ENCODE peak calls at places on chromosomes 2 and 18, in six cellular contexts. One of them, this sample, is unnamed.

GRCh38 chr18:55199291-55199963 is 240.2 kb upstream of the CCDC68 start:
- DNase-seq in chondrocyte: no peak
- DNase-seq in kidney epithelial cell: no peak
- DNase-seq in progenitor cell of endocrine pancreas: no peak
- DNase-seq in Peyer's patch: no peak
- DNase-seq in H9: no peak
- DNase-seq in this sample: no peak

GRCh38 chr2:28821295-28821958 is 10.8 kb downstream of the SPDYA start:
- DNase-seq in chondrocyte: no peak
- DNase-seq in kidney epithelial cell: peak
- DNase-seq in Peyer's patch: peak
- DNase-seq in progenitor cell of endocrine pancreas: peak
- DNase-seq in H9: peak
- DNase-seq in this sample: peak

GRCh38 chr18:42030586-42031182 is 75.7 kb downstream of the PIK3C3 start:
- DNase-seq in H9: peak
- DNase-seq in progenitor cell of endocrine pancreas: no peak
- DNase-seq in kidney epithelial cell: no peak
- DNase-seq in Peyer's patch: no peak
- DNase-seq in chondrocyte: no peak
- DNase-seq in this sample: no peak

GRCh38 chr2:37869756-37870155 is 55.3 kb upstream of the RMDN2 start:
- DNase-seq in H9: no peak
- DNase-seq in kidney epithelial cell: peak
- DNase-seq in chondrocyte: no peak
- DNase-seq in Peyer's patch: no peak
- DNase-seq in progenitor cell of endocrine pancreas: no peak
- DNase-seq in this sample: no peak

GRCh38 chr2:69437751-69438154 is 518 bp upstream of the NFU1 start:
- DNase-seq in H9: no peak
- DNase-seq in kidney epithelial cell: no peak
- DNase-seq in Peyer's patch: peak
- DNase-seq in chondrocyte: no peak
- DNase-seq in progenitor cell of endocrine pancreas: no peak
- DNase-seq in this sample: no peak

GRCh38 chr2:63463142-63463541 is 125.1 kb downstream of the WDPCP start:
- DNase-seq in Peyer's patch: no peak
- DNase-seq in H9: no peak
- DNase-seq in progenitor cell of endocrine pancreas: no peak
- DNase-seq in chondrocyte: no peak
- DNase-seq in kidney epithelial cell: no peak
- DNase-seq in this sample: no peak

GRCh38 chr18:41265047-41265446 is 690.0 kb upstream of the PIK3C3 start:
- DNase-seq in kidney epithelial cell: no peak
- DNase-seq in H9: no peak
- DNase-seq in chondrocyte: no peak
- DNase-seq in Peyer's patch: no peak
- DNase-seq in progenitor cell of endocrine pancreas: no peak
- DNase-seq in this sample: no peak

GRCh38 chr2:163794635-163795034 is 58.8 kb upstream of the FIGN start:
- DNase-seq in chondrocyte: no peak
- DNase-seq in progenitor cell of endocrine pancreas: no peak
- DNase-seq in Peyer's patch: no peak
- DNase-seq in H9: no peak
- DNase-seq in kidney epithelial cell: no peak
- DNase-seq in this sample: no peak

GRCh38 chr18:13895505-13896033 is 19.8 kb downstream of the MC2R start:
- DNase-seq in kidney epithelial cell: no peak
- DNase-seq in Peyer's patch: no peak
- DNase-seq in progenitor cell of endocrine pancreas: no peak
- DNase-seq in H9: no peak
- DNase-seq in chondrocyte: no peak
- DNase-seq in this sample: no peak

GRCh38 chr2:117128471-117128870 is 686.0 kb upstream of the DDX18 start:
- DNase-seq in H9: no peak
- DNase-seq in kidney epithelial cell: peak
- DNase-seq in chondrocyte: no peak
- DNase-seq in Peyer's patch: no peak
- DNase-seq in progenitor cell of endocrine pancreas: no peak
- DNase-seq in this sample: no peak

GRCh38 chr2:231167745-231168459 is 30.5 kb upstream of the ARMC9 start:
- DNase-seq in Peyer's patch: no peak
- DNase-seq in chondrocyte: no peak
- DNase-seq in H9: no peak
- DNase-seq in progenitor cell of endocrine pancreas: no peak
- DNase-seq in kidney epithelial cell: no peak
- DNase-seq in this sample: no peak

GRCh38 chr2:129092871-129093385 is 774.3 kb upstream of the HS6ST1 start:
- DNase-seq in progenitor cell of endocrine pancreas: no peak
- DNase-seq in Peyer's patch: no peak
- DNase-seq in chondrocyte: no peak
- DNase-seq in H9: no peak
- DNase-seq in kidney epithelial cell: no peak
- DNase-seq in this sample: no peak

GRCh38 chr2:74250189-74250631 is 51.8 kb downstream of the MTHFD2 start:
- DNase-seq in progenitor cell of endocrine pancreas: peak
- DNase-seq in Peyer's patch: peak
- DNase-seq in chondrocyte: no peak
- DNase-seq in kidney epithelial cell: no peak
- DNase-seq in H9: peak
- DNase-seq in this sample: peak

GRCh38 chr2:20378891-20379519 is 28.4 kb upstream of the PUM2 start:
- DNase-seq in Peyer's patch: peak
- DNase-seq in kidney epithelial cell: peak
- DNase-seq in chondrocyte: no peak
- DNase-seq in progenitor cell of endocrine pancreas: peak
- DNase-seq in H9: peak
- DNase-seq in this sample: no peak

GRCh38 chr2:66682476-66682875 is 247.6 kb downstream of the MEIS1 start:
- DNase-seq in kidney epithelial cell: no peak
- DNase-seq in chondrocyte: no peak
- DNase-seq in progenitor cell of endocrine pancreas: no peak
- DNase-seq in H9: no peak
- DNase-seq in Peyer's patch: no peak
- DNase-seq in this sample: no peak

GRCh38 chr2:161283926-161284325 is 24.3 kb upstream of the PSMD14 start:
- DNase-seq in Peyer's patch: no peak
- DNase-seq in kidney epithelial cell: no peak
- DNase-seq in chondrocyte: no peak
- DNase-seq in progenitor cell of endocrine pancreas: no peak
- DNase-seq in H9: no peak
- DNase-seq in this sample: no peak

GRCh38 chr18:58148954-58149471 is 105.0 kb downstream of the NEDD4L start:
- DNase-seq in H9: no peak
- DNase-seq in chondrocyte: no peak
- DNase-seq in kidney epithelial cell: no peak
- DNase-seq in Peyer's patch: peak
- DNase-seq in progenitor cell of endocrine pancreas: no peak
- DNase-seq in this sample: no peak

GRCh38 chr2:1894578-1894977 is 150.3 kb upstream of the PXDN start:
- DNase-seq in progenitor cell of endocrine pancreas: no peak
- DNase-seq in Peyer's patch: no peak
- DNase-seq in H9: no peak
- DNase-seq in chondrocyte: no peak
- DNase-seq in kidney epithelial cell: no peak
- DNase-seq in this sample: no peak

GRCh38 chr18:74153377-74153776 is 5.1 kb downstream of the TIMM21 start:
- DNase-seq in Peyer's patch: no peak
- DNase-seq in H9: no peak
- DNase-seq in chondrocyte: no peak
- DNase-seq in kidney epithelial cell: no peak
- DNase-seq in progenitor cell of endocrine pancreas: no peak
- DNase-seq in this sample: no peak

GRCh38 chr2:170928824-170929685 is at the start of gene GORASP2:
- DNase-seq in H9: peak
- DNase-seq in progenitor cell of endocrine pancreas: peak
- DNase-seq in chondrocyte: peak
- DNase-seq in Peyer's patch: peak
- DNase-seq in kidney epithelial cell: peak
- DNase-seq in this sample: peak

GRCh38 chr2:30612371-30612770 is 165.3 kb downstream of the LCLAT1 start:
- DNase-seq in chondrocyte: no peak
- DNase-seq in progenitor cell of endocrine pancreas: no peak
- DNase-seq in H9: no peak
- DNase-seq in kidney epithelial cell: no peak
- DNase-seq in Peyer's patch: no peak
- DNase-seq in this sample: no peak

GRCh38 chr2:226031078-226031937 is 631.8 kb downstream of the NYAP2 start:
- DNase-seq in progenitor cell of endocrine pancreas: peak
- DNase-seq in kidney epithelial cell: peak
- DNase-seq in chondrocyte: no peak
- DNase-seq in Peyer's patch: peak
- DNase-seq in H9: peak
- DNase-seq in this sample: no peak

GRCh38 chr2:37454851-37455762 is 110.7 kb downstream of the QPCT start:
- DNase-seq in kidney epithelial cell: no peak
- DNase-seq in progenitor cell of endocrine pancreas: no peak
- DNase-seq in Peyer's patch: no peak
- DNase-seq in chondrocyte: no peak
- DNase-seq in H9: no peak
- DNase-seq in this sample: no peak

GRCh38 chr18:39841133-39842041 is 2113.6 kb upstream of the PIK3C3 start:
- DNase-seq in progenitor cell of endocrine pancreas: peak
- DNase-seq in Peyer's patch: peak
- DNase-seq in kidney epithelial cell: peak
- DNase-seq in H9: peak
- DNase-seq in chondrocyte: peak
- DNase-seq in this sample: no peak

GRCh38 chr2:203706403-203706802 is at the start of gene CD28:
- DNase-seq in chondrocyte: no peak
- DNase-seq in H9: no peak
- DNase-seq in Peyer's patch: peak
- DNase-seq in progenitor cell of endocrine pancreas: no peak
- DNase-seq in kidney epithelial cell: no peak
- DNase-seq in this sample: peak

DNA sequence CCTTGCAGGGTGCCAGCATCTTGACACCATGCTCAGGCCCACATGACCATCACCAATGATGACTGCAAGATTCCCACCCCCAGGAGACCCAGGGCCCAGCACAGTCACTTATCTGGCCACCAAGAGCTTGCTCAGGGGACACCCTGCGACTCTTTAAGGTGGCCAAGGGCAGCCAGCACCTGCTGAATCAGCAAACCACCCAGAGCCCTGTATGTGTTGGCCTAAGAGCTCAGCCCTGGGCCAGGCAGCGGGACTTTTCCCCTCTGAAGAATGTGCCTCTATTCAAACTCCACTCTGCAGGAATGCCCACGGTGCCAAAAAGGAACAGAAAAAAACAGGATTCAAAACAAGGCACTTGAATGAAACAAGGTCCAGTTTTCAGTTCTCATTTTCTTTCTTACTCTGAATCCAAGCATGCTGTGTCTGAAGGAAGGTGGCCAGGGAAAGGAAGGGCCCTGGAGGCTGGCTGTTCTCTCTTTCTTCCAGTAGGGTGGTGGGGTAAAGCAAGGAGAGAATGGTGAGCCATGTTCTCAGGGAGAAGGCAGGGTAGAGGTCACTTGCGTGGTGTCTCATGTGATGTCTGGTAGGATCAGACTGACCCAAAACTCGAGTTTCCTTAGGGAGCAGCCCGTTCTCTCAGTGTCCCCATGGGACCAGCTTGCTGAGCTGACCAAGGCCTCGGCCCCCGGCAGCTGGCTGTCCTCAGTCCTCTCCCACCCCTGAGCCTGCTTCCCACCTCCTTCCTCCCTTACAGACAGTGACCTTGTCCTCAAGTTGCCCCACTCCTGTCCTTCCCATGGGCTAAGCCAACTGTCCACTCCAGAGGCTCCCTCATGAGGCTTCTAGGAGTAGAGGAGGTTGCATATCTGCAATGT is 150.0 kb downstream of the RNF152 start:
- DNase-seq in progenitor cell of endocrine pancreas: no peak
- DNase-seq in H9: no peak
- DNase-seq in chondrocyte: no peak
- DNase-seq in Peyer's patch: no peak
- DNase-seq in kidney epithelial cell: no peak
- DNase-seq in this sample: no peak
- TF ChIP-seq CTCF in progenitor cell of endocrine pancreas: no peak
- TF ChIP-seq CTCF in H9: no peak
- TF ChIP-seq CTCF in chondrocyte: peak
- TF ChIP-seq CTCF in Peyer's patch: no peak
- TF ChIP-seq CTCF in kidney epithelial cell: no peak
- TF ChIP-seq CTCF in this sample: no peak

DNA sequence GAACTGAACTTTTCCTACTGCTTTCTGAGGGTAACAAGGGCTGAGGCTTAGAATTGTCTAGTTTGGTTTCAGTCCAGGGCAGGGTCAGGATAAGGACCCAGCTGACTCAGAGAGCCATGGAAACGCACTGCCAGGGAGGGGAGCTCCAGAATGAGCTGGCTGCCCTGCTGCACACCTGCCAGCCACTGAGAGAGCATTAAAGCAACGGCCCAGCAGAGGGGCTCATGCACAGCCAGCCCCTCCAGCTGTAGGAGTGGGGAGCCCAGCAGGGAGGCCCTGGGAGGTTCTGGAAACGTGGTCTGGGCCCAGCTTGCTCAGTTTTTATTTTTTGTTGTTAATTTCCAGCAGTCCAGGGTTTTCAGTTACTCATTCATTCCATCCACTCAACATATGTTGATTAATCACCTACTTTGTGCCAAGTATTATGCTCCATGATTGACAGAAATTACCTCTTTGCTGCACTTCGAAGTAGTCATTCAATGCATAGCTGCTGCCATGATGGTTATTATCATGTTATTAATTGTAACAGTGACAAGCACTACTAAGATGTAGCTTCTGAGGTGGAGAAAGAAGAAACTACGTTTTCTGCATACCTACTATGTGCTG is 156.2 kb downstream of the MSH2 start:
- DNase-seq in progenitor cell of endocrine pancreas: no peak
- DNase-seq in Peyer's patch: no peak
- DNase-seq in kidney epithelial cell: peak
- DNase-seq in chondrocyte: no peak
- DNase-seq in H9: no peak
- DNase-seq in this sample: no peak
- TF ChIP-seq CTCF in progenitor cell of endocrine pancreas: no peak
- TF ChIP-seq CTCF in Peyer's patch: no peak
- TF ChIP-seq CTCF in kidney epithelial cell: no peak
- TF ChIP-seq CTCF in chondrocyte: no peak
- TF ChIP-seq CTCF in H9: peak
- TF ChIP-seq CTCF in this sample: no peak

DNA sequence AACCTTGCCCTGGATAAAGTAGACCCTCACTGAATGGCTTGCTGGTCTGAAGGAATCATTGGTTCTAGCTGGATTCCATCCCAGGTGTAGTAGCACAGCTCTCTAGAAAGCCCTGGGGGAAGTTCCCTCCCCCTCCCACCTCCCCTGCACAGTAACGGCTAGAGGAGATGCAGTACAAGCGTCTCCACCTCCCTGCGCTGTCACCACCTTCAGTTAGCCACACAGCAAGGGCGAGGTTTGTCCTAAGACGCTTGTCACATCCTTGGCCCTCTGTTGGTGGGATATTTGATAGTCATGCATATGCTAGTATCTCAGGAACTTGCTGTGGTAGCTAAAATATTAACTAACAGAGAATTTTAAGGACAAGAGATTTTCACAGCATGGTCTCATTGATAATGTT is 19.3 kb downstream of the TRAPPC12 start:
- DNase-seq in H9: no peak
- DNase-seq in kidney epithelial cell: no peak
- DNase-seq in progenitor cell of endocrine pancreas: no peak
- DNase-seq in Peyer's patch: no peak
- DNase-seq in chondrocyte: no peak
- DNase-seq in this sample: no peak
- TF ChIP-seq CTCF in H9: no peak
- TF ChIP-seq CTCF in kidney epithelial cell: no peak
- TF ChIP-seq CTCF in progenitor cell of endocrine pancreas: no peak
- TF ChIP-seq CTCF in Peyer's patch: no peak
- TF ChIP-seq CTCF in chondrocyte: no peak
- TF ChIP-seq CTCF in this sample: no peak

GRCh38 chr2:64581018-64581417 is 56.9 kb downstream of the AFTPH start:
- DNase-seq in chondrocyte: no peak
- DNase-seq in kidney epithelial cell: no peak
- DNase-seq in progenitor cell of endocrine pancreas: no peak
- DNase-seq in Peyer's patch: no peak
- DNase-seq in H9: no peak
- DNase-seq in this sample: no peak
- TF ChIP-seq CTCF in chondrocyte: no peak
- TF ChIP-seq CTCF in kidney epithelial cell: no peak
- TF ChIP-seq CTCF in progenitor cell of endocrine pancreas: no peak
- TF ChIP-seq CTCF in Peyer's patch: no peak
- TF ChIP-seq CTCF in H9: no peak
- TF ChIP-seq CTCF in this sample: no peak